ENCODE peak calls at places on chromosome 6, in eight cellular contexts. L is adrenal gland; B is uterus; U is CD4-positive, CD25-positive, alpha-beta regulatory T cell; D is OCI-LY7; I is suprapubic skin; C is ascending aorta; S is body of pancreas. E is an unnamed sample.

GRCh38 chr6:31718294-31718693 is 3.1 kb downstream of the LY6G6D start:
- DNase-seq in L (no peak), B (no peak), U (no peak), D (no peak), I (no peak), C (no peak), S (peak), E (no peak)

GRCh38 chr6:52286798-52287432 is 2.4 kb upstream of the MCM3 start:
- DNase-seq in L (peak), B (no peak), U (peak), D (peak), I (no peak), C (no peak), S (peak), E (peak)

GRCh38 chr6:16056263-16056870 is 72.5 kb upstream of the MYLIP start:
- DNase-seq in L (peak), B (no peak), U (no peak), D (no peak), I (no peak), C (no peak), S (no peak), E (no peak)

GRCh38 chr6:20631525-20631924 is 97.3 kb downstream of the CDKAL1 start:
- DNase-seq in L (peak), B (no peak), U (no peak), D (no peak), I (no peak), C (no peak), S (no peak), E (no peak)

GRCh38 chr6:85458782-85459181 is 8.9 kb downstream of the NT5E start:
- DNase-seq in L (no peak), B (no peak), U (no peak), D (no peak), I (no peak), C (no peak), S (peak), E (no peak)

GRCh38 chr6:47970826-47971225 is 140.2 kb downstream of the PTCHD4 start:
- DNase-seq in L (no peak), B (no peak), U (no peak), D (no peak), I (no peak), C (no peak), S (no peak), E (no peak)

GRCh38 chr6:31446481-31446880 is 43.1 kb downstream of the MICA start:
- DNase-seq in L (no peak), B (no peak), U (no peak), D (no peak), I (no peak), C (no peak), S (no peak), E (no peak)

GRCh38 chr6:169168302-169168630 is 85.4 kb downstream of the THBS2 start:
- DNase-seq in L (no peak), B (no peak), U (no peak), D (no peak), I (no peak), C (no peak), S (no peak), E (no peak)

GRCh38 chr6:81929828-81930227 is 177.3 kb upstream of the TENT5A start:
- DNase-seq in L (no peak), B (no peak), U (no peak), D (no peak), I (no peak), C (no peak), S (no peak), E (no peak)

GRCh38 chr6:140319209-140319608 is 944.8 kb upstream of the CITED2 start:
- DNase-seq in L (peak), B (no peak), U (no peak), D (no peak), I (no peak), C (no peak), S (no peak), E (no peak)

GRCh38 chr6:37516920-37517405 is 17.3 kb upstream of the CCDC167 start:
- DNase-seq in L (no peak), B (no peak), U (no peak), D (no peak), I (no peak), C (no peak), S (no peak), E (no peak)

GRCh38 chr6:94349227-94349626 is 929.9 kb upstream of the EPHA7 start:
- DNase-seq in L (no peak), B (no peak), U (no peak), D (no peak), I (no peak), C (no peak), S (no peak), E (no peak)

GRCh38 chr6:81696505-81696904 is 56.0 kb downstream of the TENT5A start:
- DNase-seq in L (no peak), B (no peak), U (no peak), D (no peak), I (no peak), C (no peak), S (peak), E (no peak)

GRCh38 chr6:150881911-150882481 is 16.5 kb downstream of the MTHFD1L start:
- DNase-seq in L (peak), B (peak), U (no peak), D (no peak), I (peak), C (no peak), S (no peak), E (no peak)

GRCh38 chr6:56693988-56694387 is 51.3 kb upstream of the DST start:
- DNase-seq in L (no peak), B (no peak), U (no peak), D (no peak), I (no peak), C (no peak), S (no peak), E (no peak)

GRCh38 chr6:80508885-80509630 is 402.6 kb downstream of the BCKDHB start:
- DNase-seq in L (no peak), B (no peak), U (no peak), D (no peak), I (no peak), C (no peak), S (no peak), E (no peak)

GRCh38 chr6:87555506-87555905 is 34.3 kb downstream of the RARS2 start:
- DNase-seq in L (no peak), B (no peak), U (no peak), D (no peak), I (no peak), C (no peak), S (no peak), E (no peak)

GRCh38 chr6:94600648-94601047 is 976.7 kb upstream of the MANEA start:
- DNase-seq in L (no peak), B (no peak), U (no peak), D (no peak), I (no peak), C (no peak), S (no peak), E (no peak)

GRCh38 chr6:43742285-43742684 is 27.7 kb upstream of the VEGFA start:
- DNase-seq in L (no peak), B (no peak), U (no peak), D (no peak), I (peak), C (no peak), S (no peak), E (no peak)

GRCh38 chr6:160355001-160355400 is 6.8 kb downstream of the SLC22A3 start:
- DNase-seq in L (peak), B (no peak), U (no peak), D (no peak), I (no peak), C (peak), S (no peak), E (no peak)

GRCh38 chr6:155623450-155624178 is 168.0 kb upstream of the NOX3 start:
- DNase-seq in L (no peak), B (no peak), U (no peak), D (no peak), I (no peak), C (no peak), S (no peak), E (no peak)

GRCh38 chr6:63509652-63510352 is 62.5 kb upstream of the LOC128125822 start:
- DNase-seq in L (peak), B (peak), U (no peak), D (no peak), I (no peak), C (no peak), S (peak), E (no peak)

GRCh38 chr6:80771941-80772340 is 665.5 kb downstream of the BCKDHB start:
- DNase-seq in L (no peak), B (no peak), U (no peak), D (no peak), I (no peak), C (no peak), S (no peak), E (no peak)

GRCh38 chr6:161442381-161442858 is 168.6 kb upstream of the AGPAT4 start:
- DNase-seq in L (no peak), B (no peak), U (no peak), D (no peak), I (no peak), C (no peak), S (no peak), E (no peak)

GRCh38 chr6:73713426-73714147 is 17.6 kb downstream of the CD109 start:
- DNase-seq in L (no peak), B (no peak), U (no peak), D (no peak), I (no peak), C (no peak), S (no peak), E (no peak)

GRCh38 chr6:27188206-27188884 is 59.2 kb upstream of the PRSS16 start:
- DNase-seq in L (peak), B (peak), U (peak), D (peak), I (no peak), C (peak), S (peak), E (no peak)

GRCh38 chr6:112877134-112878100 is 530.3 kb downstream of the RFPL4B start:
- DNase-seq in L (no peak), B (no peak), U (no peak), D (no peak), I (no peak), C (no peak), S (no peak), E (no peak)

GRCh38 chr6:118892248-118893094 is 1.5 kb upstream of the ASF1A start:
- DNase-seq in L (no peak), B (no peak), U (no peak), D (peak), I (no peak), C (no peak), S (no peak), E (no peak)

GRCh38 chr6:16739329-16739801 is 21.9 kb downstream of the ATXN1 start:
- DNase-seq in L (no peak), B (no peak), U (no peak), D (no peak), I (no peak), C (no peak), S (no peak), E (no peak)

GRCh38 chr6:30219244-30219643 is 6.0 kb upstream of the TRIM26 start:
- DNase-seq in L (peak), B (no peak), U (peak), D (peak), I (no peak), C (no peak), S (peak), E (no peak)

GRCh38 chr6:7176208-7176607 is 68.4 kb downstream of the RREB1 start:
- DNase-seq in L (no peak), B (peak), U (no peak), D (no peak), I (no peak), C (no peak), S (no peak), E (no peak)

GRCh38 chr6:7171733-7172132 is 64.0 kb downstream of the RREB1 start:
- DNase-seq in L (no peak), B (no peak), U (no peak), D (no peak), I (no peak), C (no peak), S (no peak), E (no peak)

GRCh38 chr6:7175463-7175862 is 67.7 kb downstream of the RREB1 start:
- DNase-seq in L (no peak), B (no peak), U (no peak), D (no peak), I (no peak), C (no peak), S (no peak), E (no peak)

GRCh38 chr6:7172605-7173185 is 64.9 kb downstream of the RREB1 start:
- DNase-seq in L (no peak), B (no peak), U (no peak), D (no peak), I (no peak), C (no peak), S (peak), E (no peak)

GRCh38 chr6:7173843-7174503 is 66.2 kb downstream of the RREB1 start:
- DNase-seq in L (no peak), B (no peak), U (no peak), D (no peak), I (no peak), C (no peak), S (no peak), E (no peak)
- H3K27ac ChIP-seq in L (peak), B (no peak), U (no peak), D (no peak), I (peak), C (peak), S (no peak), E (no peak)

GRCh38 chr6:89644864-89645263 is 6.3 kb upstream of the LYRM2 start:
- DNase-seq in L (no peak), B (no peak), U (no peak), D (no peak), I (no peak), C (no peak), S (no peak), E (no peak)
- H3K27ac ChIP-seq in L (no peak), B (no peak), U (no peak), D (no peak), I (no peak), C (no peak), S (no peak), E (no peak)

GRCh38 chr6:168089186-168090063 is 10.4 kb upstream of the FRMD1 start:
- DNase-seq in L (no peak), B (no peak), U (no peak), D (no peak), I (no peak), C (no peak), S (no peak), E (no peak)
- H3K27ac ChIP-seq in L (no peak), B (no peak), U (no peak), D (no peak), I (no peak), C (no peak), S (no peak), E (no peak)

DNA sequence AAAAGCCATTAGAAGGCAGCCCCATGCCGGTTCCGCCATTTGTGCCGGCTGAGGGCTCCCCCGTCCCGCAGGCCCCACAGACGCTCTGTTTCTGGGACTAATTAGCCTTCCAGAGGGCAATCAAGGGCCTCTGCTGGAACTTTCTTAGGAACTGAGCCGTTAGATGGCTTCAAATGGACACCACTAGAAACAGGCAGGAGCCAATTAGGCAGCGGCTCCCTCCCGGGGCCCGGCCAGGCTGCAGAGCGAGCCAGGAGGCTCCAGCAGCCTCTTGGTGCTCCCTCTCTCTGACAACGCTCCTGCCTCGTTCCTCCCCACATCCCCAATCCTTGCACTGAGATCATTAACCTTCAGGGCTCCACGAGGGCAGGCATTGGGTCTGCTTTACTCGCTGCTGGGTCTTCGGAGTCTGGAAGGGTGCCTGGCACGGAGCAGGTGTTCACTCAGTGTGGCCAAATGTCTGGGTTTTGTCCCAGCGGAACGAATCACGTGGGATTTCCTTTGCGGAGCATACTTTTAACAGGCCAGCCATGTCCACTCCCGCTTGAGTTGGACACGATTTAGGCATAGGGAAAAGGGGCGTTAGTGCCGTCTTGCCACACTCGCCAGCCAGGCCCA is 98.3 kb downstream of the TMEM242 start:
- DNase-seq in L (no peak), B (no peak), U (no peak), D (no peak), I (peak), C (no peak), S (no peak), E (no peak)
- H3K27ac ChIP-seq in L (peak), B (peak), U (no peak), D (no peak), I (peak), C (peak), S (no peak), E (no peak)

DNA sequence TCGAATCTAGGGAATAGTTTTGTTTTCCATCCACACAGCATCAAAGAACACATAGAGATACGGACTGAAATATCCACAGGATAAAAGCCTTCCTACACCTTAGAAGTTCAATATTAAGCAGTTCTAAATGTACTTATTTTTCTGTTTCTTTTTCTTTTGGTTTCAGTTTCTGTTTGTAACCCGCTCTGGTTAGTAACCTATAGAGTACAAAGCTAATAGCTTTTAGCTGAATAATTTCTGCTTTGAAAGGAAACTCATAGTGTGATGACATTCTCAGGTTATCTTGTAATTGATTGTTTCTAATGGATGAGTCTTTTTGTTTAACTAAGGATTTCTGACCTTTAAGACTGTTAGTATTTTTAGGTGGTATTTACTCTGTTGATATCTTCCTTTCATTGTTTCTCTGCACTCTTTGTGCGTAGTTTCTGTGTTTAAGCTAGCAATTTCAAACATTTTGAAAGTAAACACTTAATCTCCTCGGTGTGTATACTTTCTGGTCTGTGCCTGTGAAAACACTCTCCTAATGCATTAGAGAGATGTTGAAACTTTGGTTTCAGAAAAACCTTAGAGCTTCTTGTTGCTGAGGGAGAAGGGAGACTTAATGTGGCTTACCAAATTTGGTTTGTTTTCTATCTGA is 385.5 kb downstream of the HDGFL1 start:
- DNase-seq in L (no peak), B (no peak), U (no peak), D (no peak), I (no peak), C (no peak), S (no peak), E (no peak)
- H3K27ac ChIP-seq in L (no peak), B (peak), U (peak), D (no peak), I (no peak), C (no peak), S (peak), E (no peak)

GRCh38 chr6:1111361-1111760 is 200.5 kb upstream of the FOXQ1 start:
- DNase-seq in L (no peak), B (no peak), U (no peak), D (no peak), I (no peak), C (no peak), S (no peak), E (no peak)
- H3K27ac ChIP-seq in L (no peak), B (no peak), U (no peak), D (no peak), I (peak), C (no peak), S (peak), E (no peak)

DNA sequence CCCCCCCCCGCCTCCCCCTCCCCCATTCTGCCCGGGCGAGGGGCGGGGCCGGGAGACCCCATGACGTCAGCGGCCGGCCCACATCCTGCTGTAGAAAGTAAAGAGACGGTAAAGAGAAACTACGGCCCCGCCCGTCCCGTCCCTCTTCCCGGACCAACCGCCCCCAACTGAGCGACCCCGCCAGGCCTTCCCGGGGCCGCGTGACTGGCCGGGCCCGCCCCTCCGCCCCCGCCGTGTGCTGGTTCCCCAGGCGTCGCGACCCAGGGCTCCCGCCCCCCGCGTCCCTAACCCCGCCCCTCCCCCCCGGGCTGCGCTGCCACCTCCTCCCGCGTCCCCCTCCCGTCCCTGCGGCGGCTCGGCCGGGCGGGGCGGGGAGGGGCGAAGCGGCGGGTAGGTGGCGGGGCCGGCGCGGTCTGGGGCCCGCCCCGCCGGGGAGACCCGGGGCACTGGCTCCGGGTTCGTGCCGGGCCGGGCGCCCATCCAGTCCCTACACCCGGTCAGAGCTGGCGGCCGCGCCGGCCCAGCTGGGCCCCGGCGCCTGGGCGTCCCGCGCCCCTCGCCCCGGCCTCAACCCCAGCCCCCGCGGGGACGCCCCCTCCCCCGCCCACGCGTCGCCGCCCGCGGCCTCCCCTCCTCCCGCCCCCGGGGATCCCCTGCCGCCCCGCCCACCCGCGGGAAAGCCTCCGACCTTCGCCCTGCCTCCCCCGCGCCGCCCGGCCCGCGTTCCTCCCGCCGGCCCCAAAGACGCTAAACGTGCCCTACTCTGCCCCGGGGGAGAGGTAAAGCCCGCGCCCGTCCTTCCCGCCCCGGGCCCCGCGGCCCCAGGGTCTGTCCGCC is 618 bp upstream of the HIVEP1 start:
- DNase-seq in L (peak), B (peak), U (peak), D (peak), I (peak), C (peak), S (peak), E (peak)
- H3K27ac ChIP-seq in L (peak), B (peak), U (peak), D (peak), I (peak), C (peak), S (peak), E (no peak)

GRCh38 chr6:142706200-142706599 is 238.8 kb downstream of the HIVEP2 start:
- DNase-seq in L (no peak), B (no peak), U (no peak), D (no peak), I (no peak), C (no peak), S (no peak), E (no peak)
- H3K27ac ChIP-seq in L (no peak), B (no peak), U (no peak), D (no peak), I (no peak), C (no peak), S (no peak), E (no peak)

E was measured in substantia nigra.